ENCODE peak calls at places on chromosome 9, in nine cellular contexts. A, N, B, Q, X, Y, W, V and P are unnamed samples.

GRCh38 chr9:83570359-83570758 is 32.2 kb upstream of the FRMD3 start:
- DNase-seq in B (peak), W (no peak), X (no peak), N (no peak), Q (no peak), Y (no peak), A (peak), V (no peak), P (no peak)

GRCh38 chr9:76559283-76559682 is 100.3 kb downstream of the GCNT1 start:
- DNase-seq in W (no peak), A (no peak), V (no peak), B (peak), N (no peak), X (no peak), Q (no peak), Y (no peak), P (no peak)

GRCh38 chr9:21684231-21684630 is 118.2 kb upstream of the MTAP start:
- DNase-seq in X (no peak), Y (no peak), W (no peak), V (no peak), B (no peak), A (no peak), Q (no peak), N (no peak), P (no peak)

GRCh38 chr9:98117984-98118639 is 910 bp downstream of the TRIM14 start:
- DNase-seq in W (no peak), Y (no peak), X (peak), N (no peak), V (peak), B (peak), A (peak), Q (no peak), P (peak)

GRCh38 chr9:91071185-91071990 is 269.8 kb downstream of the SYK start:
- DNase-seq in X (no peak), W (peak), Q (no peak), B (peak), A (peak), Y (no peak), N (no peak), V (no peak), P (peak)

GRCh38 chr9:7802666-7803065 is 3.1 kb upstream of the DMAC1 start:
- DNase-seq in V (no peak), B (peak), W (no peak), X (no peak), A (peak), Q (no peak), Y (no peak), N (no peak), P (no peak)

GRCh38 chr9:124617477-124618141 is 110.4 kb upstream of the NR5A1 start:
- DNase-seq in X (peak), N (peak), A (peak), B (peak), W (no peak), Q (peak), V (peak), Y (no peak), P (peak)

GRCh38 chr9:120733190-120733589 is 18.9 kb upstream of the MEGF9 start:
- DNase-seq in N (peak), B (peak), Q (no peak), W (peak), V (no peak), A (peak), X (no peak), Y (no peak), P (no peak)

GRCh38 chr9:88458716-88459115 is 70.5 kb downstream of the SPIN1 start:
- DNase-seq in Q (no peak), Y (no peak), N (no peak), V (no peak), A (peak), X (no peak), W (no peak), B (peak), P (no peak)

GRCh38 chr9:126057461-126057860 is 269.2 kb upstream of the MVB12B start:
- DNase-seq in N (no peak), Y (no peak), W (no peak), B (no peak), A (no peak), Q (no peak), X (no peak), V (no peak), P (no peak)

GRCh38 chr9:115973241-115973640 is 180.3 kb upstream of the PAPPA start:
- DNase-seq in B (peak), X (no peak), Q (no peak), W (no peak), V (no peak), A (peak), Y (no peak), N (no peak), P (no peak)

GRCh38 chr9:70602364-70603019 is 188.0 kb upstream of the KLF9 start:
- DNase-seq in X (peak), Q (peak), Y (no peak), W (peak), A (peak), V (no peak), N (peak), B (peak), P (peak)

GRCh38 chr9:72462340-72462739 is 59.1 kb upstream of the TMC1 start:
- DNase-seq in Y (no peak), B (peak), W (no peak), V (no peak), N (no peak), X (no peak), Q (no peak), A (no peak), P (no peak)

GRCh38 chr9:125085703-125086477 is 57.4 kb downstream of the SCAI start:
- DNase-seq in W (no peak), V (no peak), N (no peak), X (no peak), B (no peak), A (no peak), Q (no peak), Y (no peak), P (no peak)

GRCh38 chr9:121714873-121715272 is 63.4 kb downstream of the DAB2IP start:
- DNase-seq in B (no peak), V (no peak), Y (no peak), W (no peak), N (no peak), X (no peak), Q (no peak), A (no peak), P (no peak)

GRCh38 chr9:87594218-87594617 is 96.6 kb downstream of the DAPK1 start:
- DNase-seq in X (no peak), W (peak), N (no peak), Y (no peak), Q (no peak), V (no peak), B (peak), A (peak), P (no peak)

GRCh38 chr9:81724242-81724889 is 35.0 kb upstream of the TLE1 start:
- DNase-seq in N (no peak), X (no peak), Q (no peak), B (no peak), A (no peak), W (no peak), V (no peak), Y (no peak), P (no peak)

GRCh38 chr9:2663886-2664674 is 42.5 kb downstream of the VLDLR start:
- DNase-seq in Q (no peak), A (no peak), W (no peak), X (no peak), N (no peak), Y (no peak), B (peak), V (no peak), P (no peak)

GRCh38 chr9:37437010-37437409 is 14.5 kb downstream of the GRHPR start:
- DNase-seq in A (no peak), V (no peak), B (no peak), W (no peak), Y (no peak), N (no peak), Q (no peak), X (no peak), P (no peak)

GRCh38 chr9:70232476-70232875 is 26.3 kb upstream of the SMC5 start:
- DNase-seq in Q (no peak), A (no peak), B (no peak), V (no peak), Y (no peak), X (no peak), N (no peak), W (no peak), P (no peak)

GRCh38 chr9:29212590-29213373 is 1639.5 kb upstream of the C9orf72 start:
- DNase-seq in N (no peak), A (no peak), B (no peak), V (no peak), Q (peak), X (peak), W (no peak), Y (no peak), P (peak)

GRCh38 chr9:18023332-18023731 is 444.5 kb downstream of the SH3GL2 start:
- DNase-seq in A (no peak), N (no peak), V (no peak), W (no peak), Y (no peak), Q (no peak), B (no peak), X (no peak), P (no peak)

GRCh38 chr9:37902804-37903580 is 935 bp downstream of the SLC25A51 start:
- DNase-seq in B (peak), X (no peak), W (no peak), V (no peak), Y (no peak), N (no peak), A (peak), Q (no peak), P (no peak)

GRCh38 chr9:124309665-124310064 is 51.9 kb downstream of the NEK6 start:
- DNase-seq in V (no peak), X (no peak), A (peak), N (no peak), Y (no peak), B (peak), W (peak), Q (no peak), P (no peak)

GRCh38 chr9:120374239-120374638 is 205.7 kb downstream of the CDK5RAP2 start:
- DNase-seq in Q (no peak), X (no peak), V (no peak), N (no peak), A (no peak), W (no peak), Y (no peak), B (no peak), P (no peak)

GRCh38 chr9:108836771-108837170 is 19.0 kb downstream of the ACTL7B start:
- DNase-seq in B (peak), X (no peak), N (no peak), A (peak), V (no peak), Q (no peak), Y (no peak), W (no peak), P (no peak)

GRCh38 chr9:88596376-88596775 is 61.4 kb downstream of the NXNL2 start:
- DNase-seq in X (no peak), W (no peak), B (no peak), N (no peak), A (no peak), Q (no peak), Y (no peak), V (no peak), P (no peak)

GRCh38 chr9:87973791-87974292 is 491 bp downstream of the CDK20 start:
- DNase-seq in Y (no peak), V (no peak), B (peak), N (no peak), Q (no peak), X (no peak), W (no peak), A (no peak), P (no peak)

GRCh38 chr9:5978523-5978922 is 36.9 kb downstream of the RANBP6 start:
- DNase-seq in X (no peak), N (no peak), Q (no peak), W (no peak), A (no peak), V (no peak), B (no peak), Y (no peak), P (no peak)

GRCh38 chr9:90803860-90804593 is 2.4 kb downstream of the SYK start:
- DNase-seq in Q (no peak), N (no peak), A (no peak), W (no peak), B (no peak), V (no peak), Y (no peak), X (no peak), P (no peak)

GRCh38 chr9:101028346-101029299 is at the start of gene PLPPR1:
- DNase-seq in V (peak), N (peak), Y (no peak), B (peak), Q (peak), W (peak), A (peak), X (peak), P (peak)

GRCh38 chr9:69677931-69678330 is 5.8 kb upstream of the APBA1 start:
- DNase-seq in W (no peak), Q (no peak), Y (no peak), V (no peak), B (no peak), A (no peak), N (no peak), X (no peak), P (no peak)

GRCh38 chr9:124453586-124454191 is 3.4 kb downstream of the ADGRD2 start:
- DNase-seq in Y (no peak), N (no peak), V (no peak), X (no peak), W (no peak), Q (no peak), A (no peak), B (no peak), P (no peak)

GRCh38 chr9:137774775-137775386 is 102.7 kb upstream of the CACNA1B start:
- DNase-seq in W (no peak), N (no peak), B (no peak), V (no peak), Y (no peak), X (no peak), A (no peak), Q (no peak), P (no peak)

GRCh38 chr9:21856301-21857094 is 54.1 kb downstream of the MTAP start:
- DNase-seq in Q (no peak), B (peak), X (no peak), Y (no peak), N (no peak), A (peak), V (no peak), W (no peak), P (no peak)

GRCh38 chr9:110255417-110256141 is 728 bp downstream of the TXN start:
- DNase-seq in X (peak), B (peak), W (no peak), Y (peak), Q (peak), A (peak), V (peak), N (peak), P (peak)

GRCh38 chr9:23638837-23639426 is 187.1 kb downstream of the ELAVL2 start:
- DNase-seq in A (no peak), N (no peak), X (no peak), Y (no peak), Q (no peak), B (no peak), W (no peak), V (no peak), P (no peak)

GRCh38 chr9:121225240-121225639 is 23.6 kb upstream of the RAB14 start:
- DNase-seq in B (no peak), Y (no peak), N (no peak), X (no peak), V (no peak), W (no peak), A (no peak), Q (no peak), P (no peak)

GRCh38 chr9:35074791-35075190 is 2.4 kb upstream of the VCP start:
- DNase-seq in A (no peak), W (no peak), B (no peak), N (no peak), Y (no peak), X (no peak), Q (no peak), V (no peak), P (no peak)

GRCh38 chr9:35075358-35075757 is 2.9 kb upstream of the VCP start:
- DNase-seq in A (no peak), N (no peak), W (no peak), V (no peak), Q (no peak), B (no peak), Y (no peak), X (no peak), P (no peak)

GRCh38 chr9:35072461-35073275 is at the start of gene VCP:
- DNase-seq in W (peak), A (peak), N (peak), X (peak), Q (peak), V (peak), Y (peak), B (peak), P (peak)

GRCh38 chr9:35073276-35073607 is 817 bp upstream of the VCP start:
- DNase-seq in Q (no peak), X (no peak), V (no peak), B (peak), W (no peak), N (no peak), A (peak), Y (no peak), P (no peak)

DNA sequence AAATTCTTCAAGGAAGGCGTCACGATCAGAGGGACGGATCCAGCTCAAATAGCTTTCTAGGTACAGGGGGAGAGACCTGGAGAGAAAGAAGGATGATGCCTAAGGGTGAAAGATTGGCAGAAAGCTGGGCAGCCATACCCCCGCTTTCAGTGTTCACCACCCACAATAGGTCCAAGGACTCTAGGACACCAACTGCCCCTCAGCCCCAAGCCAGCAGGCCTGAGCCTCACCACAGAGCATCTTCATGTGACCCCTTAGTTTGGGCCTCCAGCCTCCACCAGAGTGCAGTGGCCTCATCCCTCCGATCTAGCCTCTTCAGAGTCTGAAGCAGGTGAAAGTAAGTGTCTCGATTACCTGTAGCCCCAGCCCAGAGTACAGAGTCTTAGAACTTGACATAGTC is 1.7 kb upstream of the VCP start:
- DNase-seq in N (no peak), W (no peak), Q (no peak), A (no peak), X (no peak), B (no peak), V (no peak), Y (no peak), P (no peak)
- TF ChIP-seq CTCF in N (no peak), W (no peak), Q (no peak), A (no peak), X (no peak), B (no peak), V (no peak), Y (no peak), P (no peak)

DNA sequence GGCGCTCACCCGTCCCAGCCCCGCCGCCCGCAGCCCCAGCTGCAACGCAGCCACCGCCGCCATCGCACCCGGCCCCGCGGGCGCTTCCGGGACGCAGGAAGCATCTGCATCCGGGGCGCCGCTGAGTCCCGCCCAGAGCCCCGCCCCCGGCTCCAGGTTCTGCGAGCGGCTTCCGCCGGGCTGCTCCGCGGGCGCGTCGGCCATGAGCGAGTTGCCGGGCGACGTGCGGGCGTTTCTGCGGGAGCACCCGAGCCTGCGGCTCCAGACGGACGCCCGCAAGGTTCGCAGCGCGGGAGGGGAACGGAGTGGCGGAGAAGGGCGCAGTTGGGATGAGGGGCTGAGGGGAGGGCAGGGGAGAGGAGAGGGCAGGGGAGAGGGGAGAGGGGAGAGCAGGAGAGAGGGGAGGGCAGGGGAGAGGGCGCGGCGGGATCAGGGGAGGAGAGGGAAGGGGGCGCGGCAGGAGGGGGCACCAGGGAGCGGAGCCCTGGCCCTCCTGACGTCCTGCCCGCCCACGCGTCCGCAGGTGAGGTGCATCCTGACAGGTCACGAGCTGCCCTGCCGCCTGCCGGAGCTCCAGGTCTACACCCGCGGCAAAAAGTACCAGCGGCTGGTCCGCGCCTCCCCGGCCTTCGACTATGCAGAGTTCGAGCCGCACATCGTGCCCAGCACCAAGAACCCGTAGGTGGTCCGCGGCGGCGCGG is at the start of the genes SURF1 and SURF2:
- DNase-seq in B (peak), X (peak), W (peak), V (peak), Q (peak), N (peak), Y (no peak), A (peak), P (peak)
- TF ChIP-seq CTCF in B (no peak), X (peak), W (peak), V (peak), Q (no peak), N (no peak), Y (peak), A (no peak), P (no peak)

DNA sequence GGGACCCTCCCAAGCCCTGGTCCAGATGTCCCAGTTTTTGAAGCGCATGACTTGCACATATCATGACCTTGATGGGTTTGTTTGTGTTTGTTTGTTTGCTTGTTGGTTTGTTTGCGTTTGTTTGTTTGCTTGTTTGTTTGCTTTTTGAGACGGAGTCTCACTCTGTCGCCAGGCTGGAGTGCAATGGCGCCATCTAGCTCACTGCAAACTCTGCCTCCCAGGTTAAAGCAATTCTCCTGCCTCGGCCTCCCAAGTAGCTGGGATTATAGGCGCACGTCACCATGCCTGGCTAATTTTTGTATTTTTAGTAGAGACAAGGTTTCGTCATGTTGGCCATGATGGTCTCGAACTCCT is 13.0 kb upstream of the UBAC1 start:
- DNase-seq in Q (no peak), X (no peak), A (no peak), B (no peak), V (no peak), W (no peak), Y (no peak), N (no peak), P (no peak)
- TF ChIP-seq CTCF in Q (no peak), X (no peak), A (peak), B (no peak), V (no peak), W (no peak), Y (no peak), N (no peak), P (no peak)

GRCh38 chr9:4297151-4297794 is 2.6 kb downstream of the GLIS3 start:
- DNase-seq in W (no peak), Q (peak), X (peak), B (peak), N (peak), A (peak), V (no peak), Y (peak), P (peak)
- TF ChIP-seq CTCF in W (peak), Q (peak), X (peak), B (peak), N (peak), A (peak), V (peak), Y (peak), P (peak)

DNA sequence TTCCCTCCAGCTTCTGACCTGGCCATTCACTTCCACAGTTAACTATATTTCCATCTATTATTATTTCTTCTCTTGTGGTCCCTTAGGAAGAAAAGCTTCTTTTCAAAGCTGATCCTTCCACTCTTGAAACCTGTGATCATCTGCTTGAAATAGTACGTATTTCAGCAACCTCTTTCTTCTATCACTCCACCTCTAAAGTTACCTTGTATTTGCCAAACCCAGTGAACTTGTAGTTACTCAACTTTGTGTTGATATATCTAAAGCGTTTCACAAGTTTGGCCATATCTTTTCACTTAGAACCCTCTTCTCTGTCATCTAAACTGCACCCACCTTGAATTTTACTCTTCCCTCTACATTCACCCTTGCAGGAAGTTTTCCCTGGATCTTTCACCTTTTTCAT is 173.8 kb upstream of the RAD23B start:
- DNase-seq in A (no peak), Y (no peak), Q (no peak), B (no peak), W (no peak), X (no peak), N (no peak), V (no peak), P (no peak)
- TF ChIP-seq CTCF in A (no peak), Y (no peak), Q (no peak), B (no peak), W (no peak), X (no peak), N (no peak), V (no peak), P (no peak)